ENCODE peak calls at places on chromosomes 2 and 18, in ten cellular contexts. Z, T, X, N, F, M, Q, S, I and A are unnamed samples.

GRCh38 chr2:94881070-94881469 is 9.8 kb downstream of the TEKT4 start:
- DNase-seq in Z (no peak), T (no peak), X (no peak), N (no peak), F (no peak), M (peak), Q (no peak), S (no peak), I (no peak), A (no peak)

GRCh38 chr18:78445880-78446279 is 533.7 kb upstream of the SALL3 start:
- DNase-seq in Z (no peak), T (no peak), X (no peak), N (no peak), F (no peak), M (no peak), Q (no peak), S (no peak), I (no peak), A (no peak)

GRCh38 chr2:2222931-2223330 is 108.1 kb downstream of the MYT1L start:
- DNase-seq in Z (no peak), T (no peak), X (no peak), N (no peak), F (no peak), M (no peak), Q (no peak), S (no peak), I (no peak), A (no peak)

GRCh38 chr2:3650140-3650944 is 7.7 kb upstream of the ALLC start:
- DNase-seq in Z (no peak), T (no peak), X (no peak), N (no peak), F (no peak), M (peak), Q (no peak), S (no peak), I (no peak), A (no peak)

GRCh38 chr2:44936715-44937687 is 4.5 kb upstream of the SIX3 start:
- DNase-seq in Z (no peak), T (no peak), X (no peak), N (peak), F (no peak), M (peak), Q (no peak), S (no peak), I (no peak), A (no peak)

GRCh38 chr2:232487385-232488096 is at the start of gene ECEL1:
- DNase-seq in Z (no peak), T (no peak), X (no peak), N (peak), F (no peak), M (peak), Q (no peak), S (no peak), I (no peak), A (no peak)

GRCh38 chr18:48098007-48098406 is 167.5 kb upstream of the SMAD2 start:
- DNase-seq in Z (no peak), T (no peak), X (no peak), N (no peak), F (no peak), M (no peak), Q (no peak), S (no peak), I (no peak), A (no peak)

GRCh38 chr2:234643407-234643806 is 146.5 kb upstream of the ARL4C start:
- DNase-seq in Z (no peak), T (no peak), X (no peak), N (no peak), F (no peak), M (no peak), Q (no peak), S (no peak), I (no peak), A (no peak)

GRCh38 chr2:159712929-159713575 is 746 bp downstream of the MARCHF7 start:
- DNase-seq in Z (no peak), T (peak), X (no peak), N (no peak), F (peak), M (no peak), Q (no peak), S (no peak), I (no peak), A (no peak)

GRCh38 chr2:14301331-14301730 is 331.2 kb upstream of the LRATD1 start:
- DNase-seq in Z (no peak), T (no peak), X (no peak), N (no peak), F (no peak), M (no peak), Q (no peak), S (no peak), I (no peak), A (no peak)

GRCh38 chr2:151056870-151057269 is 204.8 kb downstream of the RBM43 start:
- DNase-seq in Z (no peak), T (no peak), X (no peak), N (no peak), F (no peak), M (no peak), Q (no peak), S (no peak), I (no peak), A (no peak)

GRCh38 chr2:84292545-84292944 is 166.5 kb downstream of the SUCLG1 start:
- DNase-seq in Z (no peak), T (no peak), X (no peak), N (no peak), F (no peak), M (no peak), Q (no peak), S (no peak), I (no peak), A (no peak)

GRCh38 chr2:152623076-152623740 is 94.1 kb downstream of the PRPF40A start:
- DNase-seq in Z (no peak), T (no peak), X (no peak), N (no peak), F (no peak), M (no peak), Q (no peak), S (no peak), I (no peak), A (no peak)

GRCh38 chr18:48994044-48994651 is 43.4 kb upstream of the SMAD7 start:
- DNase-seq in Z (no peak), T (no peak), X (no peak), N (no peak), F (peak), M (no peak), Q (no peak), S (no peak), I (no peak), A (no peak)

GRCh38 chr2:164711246-164712138 is 90.2 kb upstream of the GRB14 start:
- DNase-seq in Z (no peak), T (no peak), X (no peak), N (no peak), F (peak), M (no peak), Q (no peak), S (no peak), I (no peak), A (no peak)

GRCh38 chr2:125573432-125573831 is 1082.5 kb upstream of the GYPC start:
- DNase-seq in Z (no peak), T (no peak), X (no peak), N (no peak), F (no peak), M (no peak), Q (no peak), S (no peak), I (no peak), A (no peak)

GRCh38 chr18:8121942-8122480 is 487.2 kb upstream of the RAB12 start:
- DNase-seq in Z (no peak), T (no peak), X (no peak), N (no peak), F (no peak), M (no peak), Q (peak), S (peak), I (no peak), A (no peak)

GRCh38 chr18:33959609-33960008 is 265.1 kb downstream of the NOL4 start:
- DNase-seq in Z (no peak), T (no peak), X (no peak), N (no peak), F (no peak), M (no peak), Q (no peak), S (no peak), I (no peak), A (no peak)

GRCh38 chr2:39370101-39370500 is 67.0 kb downstream of the MAP4K3 start:
- DNase-seq in Z (no peak), T (no peak), X (no peak), N (no peak), F (no peak), M (no peak), Q (no peak), S (no peak), I (no peak), A (no peak)

GRCh38 chr2:235554936-235555335 is 61.1 kb downstream of the AGAP1 start:
- DNase-seq in Z (no peak), T (no peak), X (no peak), N (no peak), F (no peak), M (no peak), Q (no peak), S (no peak), I (no peak), A (no peak)

GRCh38 chr18:449374-449773 is 51.1 kb downstream of the COLEC12 start:
- DNase-seq in Z (peak), T (no peak), X (no peak), N (no peak), F (peak), M (peak), Q (no peak), S (no peak), I (no peak), A (peak)

GRCh38 chr2:64685430-64685829 is 31.7 kb upstream of the SERTAD2 start:
- DNase-seq in Z (no peak), T (no peak), X (no peak), N (no peak), F (peak), M (no peak), Q (no peak), S (no peak), I (no peak), A (no peak)

GRCh38 chr18:23908827-23909226 is 105.7 kb upstream of the TTC39C start:
- DNase-seq in Z (no peak), T (no peak), X (no peak), N (no peak), F (no peak), M (no peak), Q (no peak), S (no peak), I (no peak), A (no peak)

GRCh38 chr18:34397286-34397896 is 172.7 kb upstream of the NOL4 start:
- DNase-seq in Z (no peak), T (no peak), X (no peak), N (no peak), F (peak), M (no peak), Q (no peak), S (no peak), I (no peak), A (no peak)

DNA sequence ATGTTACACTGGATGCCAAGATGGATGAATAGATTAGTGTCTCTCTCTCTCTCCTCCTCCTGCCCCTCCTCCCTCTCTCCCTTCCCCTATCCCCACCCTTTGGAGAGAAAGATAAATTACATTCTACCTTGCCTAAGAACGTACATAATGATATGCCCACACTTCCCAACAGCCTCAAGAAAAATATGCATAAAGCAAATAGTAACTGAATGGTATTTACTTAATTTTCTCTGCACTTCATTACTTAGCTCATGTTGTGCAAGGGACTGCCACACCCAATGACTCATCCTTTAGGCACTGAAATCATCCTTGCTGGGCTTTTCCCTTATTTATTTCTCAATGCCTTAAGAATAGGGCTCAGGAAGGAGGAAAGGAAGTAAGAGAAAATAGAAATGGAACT is 137.3 kb upstream of the PID1 start:
- DNase-seq in Z (peak), T (no peak), X (peak), N (peak), F (peak), M (no peak), Q (no peak), S (no peak), I (no peak), A (peak)
- TF ChIP-seq POLR2AphosphoS5 in Z (peak), T (no peak), X (peak), N (peak), F (no peak), M (peak), Q (no peak), S (no peak), I (no peak), A (no peak)

DNA sequence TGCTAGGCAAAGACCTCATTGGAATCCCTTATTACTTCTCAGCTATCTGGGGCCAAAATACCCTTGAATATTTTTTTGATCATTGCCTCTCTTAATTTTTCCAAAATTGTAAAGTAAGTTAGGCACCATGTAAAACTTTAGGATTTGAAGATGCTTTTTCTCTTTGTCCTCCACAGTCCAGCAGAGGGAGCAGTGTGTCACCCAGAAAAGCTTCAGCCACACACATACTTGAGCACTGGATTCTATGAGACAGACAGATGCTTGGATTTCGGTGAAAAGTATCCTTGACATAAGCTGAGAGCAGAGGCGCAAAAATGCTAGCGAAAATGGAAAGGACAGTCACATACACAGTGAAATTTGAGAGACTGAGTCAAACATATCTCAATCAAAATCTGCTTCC is 74.7 kb upstream of the KCNJ3 start:
- DNase-seq in Z (no peak), T (no peak), X (peak), N (no peak), F (peak), M (no peak), Q (peak), S (peak), I (no peak), A (peak)
- TF ChIP-seq EP300 in Z (no peak), T (no peak), X (no peak), N (no peak), F (no peak), M (no peak), Q (no peak), S (no peak), I (no peak), A (no peak)

GRCh38 chr2:74583504-74583903 is 29.0 kb downstream of the DOK1 start:
- DNase-seq in Z (no peak), T (no peak), X (no peak), N (no peak), F (peak), M (no peak), Q (no peak), S (no peak), I (no peak), A (no peak)
- TF ChIP-seq POLR2AphosphoS5 in Z (no peak), T (no peak), X (no peak), N (no peak), F (no peak), M (no peak), Q (no peak), S (no peak), I (no peak), A (no peak)

DNA sequence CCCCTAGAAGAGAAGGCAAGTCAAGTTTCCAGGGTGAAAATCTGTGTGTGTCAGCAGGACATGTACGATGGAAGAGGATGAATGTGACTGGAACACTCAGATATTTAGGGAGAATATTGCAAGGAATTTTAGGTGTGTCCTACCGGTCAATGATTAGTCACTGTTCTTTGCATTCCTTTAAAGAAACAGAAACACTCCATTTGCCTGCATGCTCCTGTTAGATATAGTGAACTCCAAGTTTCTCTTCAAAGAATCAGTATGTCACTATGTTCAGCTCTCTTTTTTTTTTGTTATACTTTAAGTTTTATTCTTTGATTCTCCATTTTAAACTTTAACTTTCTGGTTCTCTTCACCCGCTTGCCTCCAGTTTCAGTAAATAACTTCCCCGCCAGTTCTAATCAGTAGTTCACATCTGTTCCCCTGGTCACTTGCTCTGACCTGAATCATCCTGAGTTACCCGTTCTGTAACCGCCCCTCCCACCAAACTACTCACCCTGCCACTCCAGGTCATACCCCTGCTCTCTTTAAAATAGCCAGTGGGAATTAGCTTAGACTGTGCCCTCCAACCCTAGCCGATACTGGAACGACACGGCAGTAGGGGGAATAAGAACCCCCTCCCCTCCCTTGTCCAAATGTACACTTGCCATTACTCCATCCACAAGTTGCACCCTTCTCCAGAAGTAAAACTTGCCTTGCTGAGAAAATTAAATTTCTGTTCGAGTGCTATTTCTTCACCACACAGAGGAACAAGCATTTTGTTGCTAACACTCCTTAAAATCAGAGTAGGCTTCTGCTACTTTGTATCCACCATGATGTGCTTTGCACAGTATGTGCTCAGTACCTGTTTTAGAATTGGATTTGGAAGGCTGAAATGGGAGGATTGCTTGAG is 268.4 kb downstream of the METTL4 start:
- DNase-seq in Z (no peak), T (no peak), X (no peak), N (no peak), F (no peak), M (no peak), Q (peak), S (no peak), I (no peak), A (no peak)
- TF ChIP-seq EP300 in Z (no peak), T (no peak), X (no peak), N (no peak), F (no peak), M (no peak), Q (peak), S (no peak), I (no peak), A (no peak)

DNA sequence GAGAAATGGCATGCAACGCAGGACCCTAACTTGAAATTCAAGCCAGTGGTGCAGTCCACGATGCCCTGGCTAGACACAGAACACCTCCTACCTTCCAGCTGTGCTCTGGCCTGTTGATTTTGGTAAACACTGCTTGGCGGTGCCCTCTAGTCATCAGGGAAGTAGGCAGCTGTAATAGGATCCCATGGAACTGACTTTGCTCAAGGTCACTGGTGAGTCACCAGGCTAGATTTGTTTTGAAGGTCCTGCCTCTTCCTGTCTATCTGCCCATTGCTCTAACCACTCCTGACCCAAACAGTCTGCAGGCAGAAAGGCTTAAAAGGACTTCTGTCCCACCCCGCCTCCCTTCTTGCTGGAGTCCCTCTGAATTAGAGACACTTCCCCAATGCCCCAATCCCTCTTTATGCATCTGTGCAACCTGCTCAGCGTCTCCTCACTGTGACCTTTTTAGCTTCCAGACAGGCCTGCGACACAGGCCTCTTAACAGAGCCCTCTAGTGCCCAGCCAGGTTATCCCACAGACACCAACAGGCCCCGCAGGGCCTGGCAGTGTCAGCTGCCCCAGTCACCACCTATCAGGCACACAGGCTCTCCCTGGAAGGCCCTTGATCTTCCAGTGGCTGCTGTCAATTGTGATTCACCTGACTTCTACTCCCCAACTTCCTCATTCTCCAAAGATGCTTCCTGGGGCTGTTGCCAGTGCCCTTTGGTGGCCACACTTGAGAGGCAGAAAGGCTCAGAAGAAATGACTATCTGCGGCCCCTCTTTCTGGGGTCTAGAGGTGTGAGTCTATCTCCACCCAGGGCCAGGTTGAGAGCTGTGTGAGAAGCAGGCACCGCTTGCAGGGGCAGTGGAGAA is 5.2 kb downstream of the TMEM127 start:
- DNase-seq in Z (peak), T (no peak), X (peak), N (peak), F (peak), M (no peak), Q (peak), S (no peak), I (no peak), A (peak)
- TF ChIP-seq POLR2AphosphoS5 in Z (no peak), T (peak), X (peak), N (no peak), F (peak), M (no peak), Q (no peak), S (no peak), I (no peak), A (peak)

DNA sequence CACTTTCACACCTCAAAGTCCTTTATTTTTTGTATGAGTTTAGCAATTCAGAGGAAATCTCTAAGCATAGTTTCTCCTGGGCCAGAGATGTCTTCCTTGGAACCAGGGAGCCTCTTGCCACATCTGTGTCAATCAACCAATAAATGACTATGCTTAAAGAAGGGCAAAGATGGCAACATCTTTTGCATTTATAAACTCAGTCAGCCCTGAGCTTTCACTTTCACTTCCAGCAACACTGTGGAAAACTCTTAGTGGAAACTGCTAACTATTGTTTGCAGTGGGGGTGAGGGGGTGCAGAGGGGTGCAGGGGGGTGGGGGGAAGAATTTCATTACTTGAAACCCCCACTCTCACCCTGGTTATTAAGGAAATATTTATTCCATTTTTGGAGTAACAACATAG is 3.4 kb downstream of the ACVR1C start:
- DNase-seq in Z (no peak), T (no peak), X (no peak), N (no peak), F (no peak), M (no peak), Q (no peak), S (no peak), I (no peak), A (no peak)
- TF ChIP-seq EP300 in Z (no peak), T (no peak), X (no peak), N (no peak), F (no peak), M (no peak), Q (no peak), S (no peak), I (no peak), A (no peak)

GRCh38 chr2:237689569-237690131 is 62.3 kb downstream of the LRRFIP1 start:
- DNase-seq in Z (peak), T (no peak), X (peak), N (peak), F (no peak), M (no peak), Q (no peak), S (no peak), I (no peak), A (peak)
- TF ChIP-seq POLR2AphosphoS5 in Z (no peak), T (no peak), X (no peak), N (no peak), F (no peak), M (peak), Q (no peak), S (no peak), I (no peak), A (no peak)